ENCODE peak calls at places on chromosome 15, in seven cellular contexts. One of them, this sample, is unnamed.

GRCh38 chr15:97998307-97999071 is 38.0 kb downstream of the ARRDC4 start:
- DNase-seq in right lobe of liver: no peak
- DNase-seq in WERI-Rb-1: no peak
- DNase-seq in CD8-positive, alpha-beta T cell: no peak
- DNase-seq in brain microvascular endothelial cell: no peak
- DNase-seq in GM23338: no peak
- DNase-seq in lower leg skin: no peak
- DNase-seq in this sample: peak

GRCh38 chr15:28021281-28022039 is 77.7 kb downstream of the OCA2 start:
- DNase-seq in WERI-Rb-1: peak
- DNase-seq in GM23338: peak
- DNase-seq in right lobe of liver: peak
- DNase-seq in CD8-positive, alpha-beta T cell: no peak
- DNase-seq in lower leg skin: no peak
- DNase-seq in brain microvascular endothelial cell: peak
- DNase-seq in this sample: peak

GRCh38 chr15:57306305-57306943 is 69.9 kb upstream of the CGNL1 start:
- DNase-seq in brain microvascular endothelial cell: peak
- DNase-seq in GM23338: peak
- DNase-seq in CD8-positive, alpha-beta T cell: peak
- DNase-seq in right lobe of liver: peak
- DNase-seq in lower leg skin: peak
- DNase-seq in WERI-Rb-1: peak
- DNase-seq in this sample: peak

GRCh38 chr15:77075528-77075927 is 4.6 kb upstream of the TSPAN3 start:
- DNase-seq in WERI-Rb-1: no peak
- DNase-seq in CD8-positive, alpha-beta T cell: no peak
- DNase-seq in brain microvascular endothelial cell: no peak
- DNase-seq in right lobe of liver: no peak
- DNase-seq in lower leg skin: no peak
- DNase-seq in GM23338: no peak
- DNase-seq in this sample: peak

GRCh38 chr15:64249406-64249805 is 86.6 kb upstream of the PPIB start:
- DNase-seq in right lobe of liver: no peak
- DNase-seq in CD8-positive, alpha-beta T cell: no peak
- DNase-seq in GM23338: no peak
- DNase-seq in WERI-Rb-1: no peak
- DNase-seq in lower leg skin: no peak
- DNase-seq in brain microvascular endothelial cell: no peak
- DNase-seq in this sample: no peak

GRCh38 chr15:69068157-69068556 is 53.7 kb downstream of the NOX5 start:
- DNase-seq in WERI-Rb-1: no peak
- DNase-seq in CD8-positive, alpha-beta T cell: no peak
- DNase-seq in brain microvascular endothelial cell: no peak
- DNase-seq in GM23338: no peak
- DNase-seq in lower leg skin: no peak
- DNase-seq in right lobe of liver: no peak
- DNase-seq in this sample: no peak

GRCh38 chr15:82158811-82159210 is 103.7 kb downstream of the EFL1 start:
- DNase-seq in WERI-Rb-1: no peak
- DNase-seq in right lobe of liver: no peak
- DNase-seq in GM23338: no peak
- DNase-seq in lower leg skin: no peak
- DNase-seq in CD8-positive, alpha-beta T cell: no peak
- DNase-seq in brain microvascular endothelial cell: no peak
- DNase-seq in this sample: no peak

GRCh38 chr15:23395832-23396231 is 41.3 kb downstream of the GOLGA8S start:
- DNase-seq in GM23338: no peak
- DNase-seq in CD8-positive, alpha-beta T cell: no peak
- DNase-seq in lower leg skin: no peak
- DNase-seq in WERI-Rb-1: no peak
- DNase-seq in brain microvascular endothelial cell: no peak
- DNase-seq in right lobe of liver: no peak
- DNase-seq in this sample: no peak

GRCh38 chr15:85607842-85608241 is 186.9 kb downstream of the KLHL25 start:
- DNase-seq in right lobe of liver: no peak
- DNase-seq in brain microvascular endothelial cell: peak
- DNase-seq in GM23338: no peak
- DNase-seq in WERI-Rb-1: no peak
- DNase-seq in CD8-positive, alpha-beta T cell: no peak
- DNase-seq in lower leg skin: peak
- DNase-seq in this sample: peak

GRCh38 chr15:28025413-28025812 is 73.7 kb downstream of the OCA2 start:
- DNase-seq in brain microvascular endothelial cell: no peak
- DNase-seq in WERI-Rb-1: no peak
- DNase-seq in right lobe of liver: no peak
- DNase-seq in GM23338: no peak
- DNase-seq in CD8-positive, alpha-beta T cell: no peak
- DNase-seq in lower leg skin: no peak
- DNase-seq in this sample: no peak

GRCh38 chr15:63946524-63947065 is 99.7 kb downstream of the DAPK2 start:
- DNase-seq in brain microvascular endothelial cell: no peak
- DNase-seq in WERI-Rb-1: no peak
- DNase-seq in CD8-positive, alpha-beta T cell: no peak
- DNase-seq in right lobe of liver: no peak
- DNase-seq in GM23338: no peak
- DNase-seq in lower leg skin: no peak
- DNase-seq in this sample: no peak

GRCh38 chr15:80162059-80162554 is 9.3 kb downstream of the FAH start:
- DNase-seq in CD8-positive, alpha-beta T cell: no peak
- DNase-seq in right lobe of liver: no peak
- DNase-seq in GM23338: no peak
- DNase-seq in brain microvascular endothelial cell: no peak
- DNase-seq in lower leg skin: no peak
- DNase-seq in WERI-Rb-1: peak
- DNase-seq in this sample: no peak

GRCh38 chr15:63401078-63401477 is 19.4 kb upstream of the CA12 start:
- DNase-seq in brain microvascular endothelial cell: no peak
- DNase-seq in lower leg skin: no peak
- DNase-seq in CD8-positive, alpha-beta T cell: no peak
- DNase-seq in right lobe of liver: no peak
- DNase-seq in WERI-Rb-1: no peak
- DNase-seq in GM23338: no peak
- DNase-seq in this sample: no peak

GRCh38 chr15:69524850-69525249 is 72.2 kb downstream of the RPLP1 start:
- DNase-seq in lower leg skin: no peak
- DNase-seq in right lobe of liver: no peak
- DNase-seq in brain microvascular endothelial cell: no peak
- DNase-seq in WERI-Rb-1: no peak
- DNase-seq in GM23338: no peak
- DNase-seq in CD8-positive, alpha-beta T cell: no peak
- DNase-seq in this sample: no peak

GRCh38 chr15:41870689-41871081 is 23.2 kb downstream of the SPTBN5 start:
- DNase-seq in CD8-positive, alpha-beta T cell: no peak
- DNase-seq in brain microvascular endothelial cell: peak
- DNase-seq in GM23338: no peak
- DNase-seq in WERI-Rb-1: no peak
- DNase-seq in lower leg skin: no peak
- DNase-seq in right lobe of liver: peak
- DNase-seq in this sample: no peak

GRCh38 chr15:78943692-78944091 is 1.2 kb downstream of the CTSH start:
- DNase-seq in right lobe of liver: no peak
- DNase-seq in CD8-positive, alpha-beta T cell: no peak
- DNase-seq in brain microvascular endothelial cell: no peak
- DNase-seq in WERI-Rb-1: no peak
- DNase-seq in lower leg skin: no peak
- DNase-seq in GM23338: peak
- DNase-seq in this sample: no peak

GRCh38 chr15:36951747-36952247 is 148.6 kb downstream of the MEIS2 start:
- DNase-seq in GM23338: no peak
- DNase-seq in WERI-Rb-1: no peak
- DNase-seq in brain microvascular endothelial cell: no peak
- DNase-seq in right lobe of liver: no peak
- DNase-seq in lower leg skin: no peak
- DNase-seq in CD8-positive, alpha-beta T cell: no peak
- DNase-seq in this sample: peak

GRCh38 chr15:35557544-35557943 is 11.6 kb upstream of the DPH6 start:
- DNase-seq in CD8-positive, alpha-beta T cell: no peak
- DNase-seq in right lobe of liver: no peak
- DNase-seq in lower leg skin: no peak
- DNase-seq in brain microvascular endothelial cell: peak
- DNase-seq in GM23338: no peak
- DNase-seq in WERI-Rb-1: no peak
- DNase-seq in this sample: peak

GRCh38 chr15:60021589-60022378 is 17.7 kb downstream of the FOXB1 start:
- DNase-seq in right lobe of liver: no peak
- DNase-seq in WERI-Rb-1: no peak
- DNase-seq in lower leg skin: no peak
- DNase-seq in GM23338: no peak
- DNase-seq in brain microvascular endothelial cell: no peak
- DNase-seq in CD8-positive, alpha-beta T cell: no peak
- DNase-seq in this sample: no peak

GRCh38 chr15:45180648-45181436 is 6.9 kb downstream of the SHF start:
- DNase-seq in GM23338: no peak
- DNase-seq in lower leg skin: no peak
- DNase-seq in CD8-positive, alpha-beta T cell: no peak
- DNase-seq in right lobe of liver: no peak
- DNase-seq in brain microvascular endothelial cell: no peak
- DNase-seq in WERI-Rb-1: no peak
- DNase-seq in this sample: no peak

GRCh38 chr15:88649753-88650551 is 11.1 kb downstream of the ISG20 start:
- DNase-seq in WERI-Rb-1: no peak
- DNase-seq in GM23338: no peak
- DNase-seq in CD8-positive, alpha-beta T cell: no peak
- DNase-seq in lower leg skin: no peak
- DNase-seq in right lobe of liver: no peak
- DNase-seq in brain microvascular endothelial cell: no peak
- DNase-seq in this sample: no peak

GRCh38 chr15:39976291-39977274 is 42.7 kb downstream of the EIF2AK4 start:
- DNase-seq in brain microvascular endothelial cell: peak
- DNase-seq in lower leg skin: peak
- DNase-seq in CD8-positive, alpha-beta T cell: no peak
- DNase-seq in GM23338: peak
- DNase-seq in WERI-Rb-1: peak
- DNase-seq in right lobe of liver: peak
- DNase-seq in this sample: peak
- TF ChIP-seq CTCF in brain microvascular endothelial cell: peak
- TF ChIP-seq CTCF in lower leg skin: no peak
- TF ChIP-seq CTCF in CD8-positive, alpha-beta T cell: no peak
- TF ChIP-seq CTCF in GM23338: peak
- TF ChIP-seq CTCF in WERI-Rb-1: peak
- TF ChIP-seq CTCF in right lobe of liver: peak
- TF ChIP-seq CTCF in this sample: peak

DNA sequence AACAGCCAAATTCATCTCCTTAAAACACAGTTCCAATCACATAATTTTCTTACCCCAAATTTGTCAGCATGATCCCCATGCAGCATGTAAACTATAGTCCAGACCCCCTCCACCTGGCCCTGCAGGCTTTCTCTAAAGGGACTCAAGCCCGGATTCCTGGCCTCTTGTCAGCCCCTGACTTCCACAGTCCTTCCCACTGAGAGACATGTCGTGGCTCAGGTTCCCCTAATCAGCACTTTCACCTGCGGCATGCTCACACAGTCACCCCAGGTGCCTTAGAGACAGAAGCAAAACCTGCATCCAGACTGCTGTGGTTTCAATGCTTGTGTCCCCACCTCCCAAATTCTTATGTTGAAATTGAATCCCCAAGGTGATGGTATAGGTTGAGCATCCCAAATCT is 372.7 kb upstream of the ATP10A start:
- DNase-seq in lower leg skin: no peak
- DNase-seq in CD8-positive, alpha-beta T cell: no peak
- DNase-seq in brain microvascular endothelial cell: no peak
- DNase-seq in right lobe of liver: no peak
- DNase-seq in GM23338: peak
- DNase-seq in WERI-Rb-1: no peak
- DNase-seq in this sample: no peak
- H3K4me3 ChIP-seq in lower leg skin: no peak
- H3K4me3 ChIP-seq in CD8-positive, alpha-beta T cell: no peak
- H3K4me3 ChIP-seq in brain microvascular endothelial cell: no peak
- H3K4me3 ChIP-seq in right lobe of liver: no peak
- H3K4me3 ChIP-seq in GM23338: peak
- H3K4me3 ChIP-seq in WERI-Rb-1: no peak
- H3K4me3 ChIP-seq in this sample: no peak

GRCh38 chr15:39251413-39252197 is 329.3 kb upstream of the THBS1 start:
- DNase-seq in WERI-Rb-1: no peak
- DNase-seq in CD8-positive, alpha-beta T cell: no peak
- DNase-seq in right lobe of liver: no peak
- DNase-seq in brain microvascular endothelial cell: no peak
- DNase-seq in lower leg skin: no peak
- DNase-seq in GM23338: no peak
- DNase-seq in this sample: peak
- TF ChIP-seq CTCF in WERI-Rb-1: no peak
- TF ChIP-seq CTCF in CD8-positive, alpha-beta T cell: no peak
- TF ChIP-seq CTCF in right lobe of liver: no peak
- TF ChIP-seq CTCF in brain microvascular endothelial cell: no peak
- TF ChIP-seq CTCF in lower leg skin: no peak
- TF ChIP-seq CTCF in GM23338: no peak
- TF ChIP-seq CTCF in this sample: no peak

DNA sequence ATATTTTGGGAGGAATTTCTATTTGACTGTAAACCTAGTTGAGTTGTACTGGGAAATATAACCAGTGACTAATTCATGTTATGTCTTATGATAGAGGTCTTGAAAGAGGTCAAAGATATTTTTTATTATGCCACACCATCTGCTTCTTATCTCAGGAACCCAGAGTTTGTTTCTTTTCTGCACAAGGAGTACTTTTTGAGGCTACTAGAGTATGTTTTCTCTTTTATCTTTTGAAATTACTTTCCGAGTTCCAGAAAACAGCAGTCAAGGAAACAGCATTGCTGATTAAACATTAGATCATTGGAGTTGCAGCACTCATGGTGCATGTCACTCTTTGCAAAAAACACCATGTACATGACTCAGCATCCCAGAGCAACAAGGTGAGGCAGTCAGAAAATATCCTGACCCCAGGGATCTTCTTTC is 645.8 kb upstream of the NR2F2 start:
- DNase-seq in lower leg skin: no peak
- DNase-seq in WERI-Rb-1: no peak
- DNase-seq in brain microvascular endothelial cell: peak
- DNase-seq in GM23338: no peak
- DNase-seq in CD8-positive, alpha-beta T cell: no peak
- DNase-seq in right lobe of liver: no peak
- DNase-seq in this sample: peak
- H3K4me3 ChIP-seq in lower leg skin: no peak
- H3K4me3 ChIP-seq in WERI-Rb-1: no peak
- H3K4me3 ChIP-seq in brain microvascular endothelial cell: no peak
- H3K4me3 ChIP-seq in GM23338: no peak
- H3K4me3 ChIP-seq in CD8-positive, alpha-beta T cell: no peak
- H3K4me3 ChIP-seq in right lobe of liver: no peak
- H3K4me3 ChIP-seq in this sample: no peak

GRCh38 chr15:31438601-31439265 is 112.1 kb downstream of the KLF13 start:
- DNase-seq in right lobe of liver: no peak
- DNase-seq in GM23338: no peak
- DNase-seq in lower leg skin: no peak
- DNase-seq in brain microvascular endothelial cell: no peak
- DNase-seq in WERI-Rb-1: no peak
- DNase-seq in CD8-positive, alpha-beta T cell: no peak
- DNase-seq in this sample: no peak

GRCh38 chr15:31437686-31438085 is 111.1 kb downstream of the KLF13 start:
- DNase-seq in right lobe of liver: no peak
- DNase-seq in GM23338: no peak
- DNase-seq in WERI-Rb-1: no peak
- DNase-seq in lower leg skin: no peak
- DNase-seq in CD8-positive, alpha-beta T cell: no peak
- DNase-seq in brain microvascular endothelial cell: no peak
- DNase-seq in this sample: no peak

GRCh38 chr15:31442203-31443090 is 115.8 kb downstream of the KLF13 start:
- DNase-seq in CD8-positive, alpha-beta T cell: no peak
- DNase-seq in lower leg skin: peak
- DNase-seq in right lobe of liver: no peak
- DNase-seq in brain microvascular endothelial cell: peak
- DNase-seq in GM23338: peak
- DNase-seq in WERI-Rb-1: peak
- DNase-seq in this sample: peak

GRCh38 chr15:31440754-31441298 is 114.2 kb downstream of the KLF13 start:
- DNase-seq in WERI-Rb-1: no peak
- DNase-seq in GM23338: peak
- DNase-seq in right lobe of liver: peak
- DNase-seq in brain microvascular endothelial cell: no peak
- DNase-seq in CD8-positive, alpha-beta T cell: no peak
- DNase-seq in lower leg skin: no peak
- DNase-seq in this sample: peak

GRCh38 chr15:31439328-31439727 is 112.7 kb downstream of the KLF13 start:
- DNase-seq in GM23338: peak
- DNase-seq in brain microvascular endothelial cell: no peak
- DNase-seq in lower leg skin: no peak
- DNase-seq in CD8-positive, alpha-beta T cell: no peak
- DNase-seq in right lobe of liver: no peak
- DNase-seq in WERI-Rb-1: peak
- DNase-seq in this sample: no peak
- TF ChIP-seq CTCF in GM23338: peak
- TF ChIP-seq CTCF in brain microvascular endothelial cell: peak
- TF ChIP-seq CTCF in lower leg skin: no peak
- TF ChIP-seq CTCF in CD8-positive, alpha-beta T cell: no peak
- TF ChIP-seq CTCF in right lobe of liver: peak
- TF ChIP-seq CTCF in WERI-Rb-1: peak
- TF ChIP-seq CTCF in this sample: peak